ENCODE peak calls at places on chromosomes 16 and 17, in eight cellular contexts. T, U, X, F, J, S, H and O are unnamed samples.

GRCh38 chr17:80795737-80796136 is 195.9 kb upstream of the CHMP6 start:
- DNase-seq in T (no peak), U (no peak), X (no peak), F (peak; percentile 52), J (no peak), S (peak; percentile 56), H (peak; percentile 30), O (peak; percentile 84)

GRCh38 chr17:31660684-31661083 is 198.4 kb downstream of the COPRS start:
- DNase-seq in T (no peak), U (no peak), X (no peak), F (no peak), J (no peak), S (no peak), H (no peak), O (no peak)

GRCh38 chr16:88759245-88759975 is 25.6 kb downstream of the PIEZO1 start:
- DNase-seq in T (no peak), U (peak; percentile 26), X (peak; percentile 49), F (peak; percentile 86), J (peak; percentile 85), S (peak; percentile 85), H (no peak), O (no peak)

GRCh38 chr16:27762441-27762840 is 212.5 kb downstream of the KATNIP start:
- DNase-seq in T (no peak), U (no peak), X (peak; percentile 58), F (no peak), J (no peak), S (no peak), H (no peak), O (no peak)

GRCh38 chr16:47725188-47725695 is 264.1 kb downstream of the PHKB start:
- DNase-seq in T (no peak), U (no peak), X (no peak), F (no peak), J (no peak), S (no peak), H (no peak), O (no peak)

GRCh38 chr16:23504076-23504452 is 6.2 kb downstream of the GGA2 start:
- DNase-seq in T (no peak), U (no peak), X (peak; percentile 16), F (no peak), J (no peak), S (no peak), H (peak; percentile 73), O (peak; percentile 78)

GRCh38 chr17:81434079-81434478 is 38.8 kb downstream of the BAHCC1 start:
- DNase-seq in T (peak; percentile 63), U (no peak), X (no peak), F (no peak), J (no peak), S (no peak), H (peak; percentile 64), O (no peak)

GRCh38 chr16:4713663-4714501 is 20.2 kb downstream of the ANKS3 start:
- DNase-seq in T (no peak), U (no peak), X (no peak), F (no peak), J (no peak), S (no peak), H (peak; percentile 59), O (no peak)

GRCh38 chr17:45904886-45905285 is 10.5 kb downstream of the MAPT start:
- DNase-seq in T (no peak), U (no peak), X (no peak), F (no peak), J (no peak), S (no peak), H (no peak), O (no peak)

GRCh38 chr17:68783861-68784260 is 171.3 kb downstream of the ABCA8 start:
- DNase-seq in T (no peak), U (no peak), X (no peak), F (no peak), J (no peak), S (no peak), H (no peak), O (no peak)

GRCh38 chr16:4414187-4414909 is 2.0 kb downstream of the CORO7 start:
- DNase-seq in T (no peak), U (no peak), X (no peak), F (no peak), J (peak; percentile 61), S (no peak), H (no peak), O (no peak)

GRCh38 chr17:76982408-76983074 is 114.3 kb downstream of the MGAT5B start:
- DNase-seq in T (no peak), U (no peak), X (no peak), F (no peak), J (no peak), S (no peak), H (no peak), O (no peak)

GRCh38 chr16:64133396-64133795 is 988.5 kb downstream of the CDH11 start:
- DNase-seq in T (no peak), U (no peak), X (no peak), F (no peak), J (no peak), S (no peak), H (no peak), O (no peak)

GRCh38 chr16:64131423-64131822 is 990.4 kb downstream of the CDH11 start:
- DNase-seq in T (no peak), U (no peak), X (no peak), F (no peak), J (no peak), S (no peak), H (no peak), O (no peak)

GRCh38 chr16:64132190-64132589 is 989.7 kb downstream of the CDH11 start:
- DNase-seq in T (no peak), U (no peak), X (no peak), F (no peak), J (no peak), S (no peak), H (no peak), O (no peak)

GRCh38 chr16:64132686-64133085 is 989.2 kb downstream of the CDH11 start:
- DNase-seq in T (no peak), U (no peak), X (no peak), F (no peak), J (no peak), S (no peak), H (no peak), O (no peak)

DNA sequence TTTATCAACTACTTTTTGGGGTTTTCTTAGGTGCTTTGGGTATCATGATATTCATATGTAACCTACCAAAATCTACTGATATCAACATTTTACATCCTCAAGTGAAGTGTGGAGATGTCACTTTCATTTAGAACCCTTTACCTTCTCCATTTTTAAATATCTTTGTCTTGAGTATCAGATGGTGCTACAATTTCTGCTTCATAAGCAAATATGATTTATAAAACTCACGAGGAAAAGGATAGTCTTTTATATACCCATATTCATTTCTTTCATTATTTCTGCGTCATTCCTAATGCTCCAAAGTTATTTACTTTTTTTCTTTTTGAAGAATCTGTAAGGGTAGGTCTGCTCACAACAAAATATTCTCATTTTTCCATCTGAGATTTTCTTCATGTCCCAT is 991.7 kb downstream of the CDH11 start:
- DNase-seq in T (no peak), U (no peak), X (no peak), F (no peak), J (no peak), S (no peak), H (no peak), O (no peak)
- H3K4me3 ChIP-seq in T (no peak overlapping the region), U (no peak overlapping the region), X (no peak overlapping the region), F (no peak overlapping the region), J (no peak overlapping the region), S (no peak overlapping the region), H (no peak overlapping the region), O (no peak overlapping the region)

DNA sequence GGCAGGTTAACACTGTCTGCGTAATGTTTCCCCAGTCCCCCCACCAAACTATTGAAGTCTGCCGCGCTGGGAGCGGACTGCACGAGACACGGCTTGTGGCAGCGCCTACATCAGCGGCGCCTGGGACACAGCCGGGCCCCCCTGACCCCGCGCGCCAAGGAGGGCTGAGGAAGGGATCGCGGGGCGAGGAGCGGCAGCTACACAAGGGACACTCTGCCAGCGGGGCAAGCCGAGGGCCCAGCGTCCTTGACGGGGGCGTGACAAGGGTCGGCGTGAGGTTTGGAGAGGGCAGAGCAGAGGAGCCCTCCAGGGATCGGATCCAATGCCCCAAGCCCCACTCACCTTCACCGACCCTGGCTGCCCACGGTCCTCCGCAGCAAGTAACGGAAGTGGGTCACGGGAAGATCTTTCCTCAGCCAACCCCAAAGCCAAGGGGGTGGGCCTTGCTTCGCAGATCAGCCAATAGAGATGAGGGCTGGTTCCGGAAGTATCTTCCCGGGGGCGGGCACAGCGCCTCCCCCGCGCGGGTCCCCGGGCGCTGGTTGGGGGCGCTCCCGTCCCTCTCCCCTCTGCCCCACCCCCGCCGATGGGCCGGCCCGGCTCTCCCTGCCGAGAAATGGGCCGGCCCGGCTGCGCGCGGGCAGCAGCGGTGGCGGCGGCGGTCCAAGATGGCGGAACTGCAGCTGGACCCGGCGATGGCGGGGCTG is at the start of the genes ATP5PD and KCTD2:
- DNase-seq in T (peak; percentile 98), U (peak; percentile 98), X (peak; percentile 96), F (peak; percentile 95), J (peak; percentile 97), S (peak; percentile 98), H (peak; percentile 96), O (peak; percentile 94)
- TF ChIP-seq CTCF in T (no peak), U (no peak), X (no peak), F (no peak), J (no peak), S (no peak), H (no peak), O (no peak)

GRCh38 chr16:10349851-10350250 is 36.0 kb upstream of the ATF7IP2 start:
- DNase-seq in T (no peak), U (no peak), X (no peak), F (no peak), J (no peak), S (no peak), H (no peak), O (no peak)
- TF ChIP-seq POLR2A in T (no peak), U (no peak), X (no peak), F (no peak), J (no peak), S (no peak), H (no peak), O (no peak)

GRCh38 chr17:47735536-47736011 is 2.5 kb downstream of the TBX21 start:
- DNase-seq in T (no peak), U (no peak), X (no peak), F (no peak), J (no peak), S (no peak), H (no peak), O (no peak)

GRCh38 chr17:47733047-47733413 is at the start of gene TBX21:
- DNase-seq in T (peak; percentile 80), U (peak; percentile 25), X (no peak), F (peak; percentile 66), J (peak; percentile 87), S (no peak), H (peak; percentile 78), O (peak; percentile 26)

GRCh38 chr17:47736501-47737211 is 3.6 kb downstream of the TBX21 start:
- DNase-seq in T (no peak), U (no peak), X (no peak), F (no peak), J (no peak), S (no peak), H (no peak), O (peak; percentile 60)

GRCh38 chr17:47733414-47734288 is 615 bp downstream of the TBX21 start:
- DNase-seq in T (no peak), U (no peak), X (no peak), F (no peak), J (no peak), S (no peak), H (no peak), O (peak; percentile 78)

DNA sequence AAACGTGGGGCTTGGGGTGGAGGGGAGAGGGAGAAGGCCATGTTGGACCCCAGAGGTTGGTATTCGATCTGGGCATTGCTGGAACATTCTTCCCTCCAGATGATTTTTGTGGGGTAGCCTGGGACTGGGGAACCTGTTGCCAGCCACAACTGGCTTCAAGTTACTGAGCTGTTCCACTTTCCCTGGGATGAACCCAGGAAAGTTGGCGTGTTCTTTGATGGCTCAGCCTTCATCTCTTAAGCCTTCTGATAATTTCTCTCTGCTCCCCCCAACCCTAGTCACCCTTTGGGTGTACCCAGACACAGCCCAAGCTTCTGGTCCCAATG is 2.1 kb downstream of the TBX21 start:
- DNase-seq in T (no peak), U (no peak), X (no peak), F (no peak), J (no peak), S (no peak), H (no peak), O (no peak)
- H3K4me3 ChIP-seq in T (no peak overlapping the region), U (no peak overlapping the region), X (no peak overlapping the region), F (no peak overlapping the region), J (no peak overlapping the region), S (no peak overlapping the region), H (no peak overlapping the region), O (no peak overlapping the region)